ENCODE peak calls at places on chromosomes 11 and 22, in five cellular contexts. H is body of pancreas, Q is ovary, P is fibroblast of lung, C is left ventricle myocardium inferior. W is an unnamed sample. For H3K27me3, the result is how much of the 10 kb centered on the place peaks cover.

GRCh38 chr11:34034053-34034452 is 17.5 kb upstream of the CAPRIN1 start:
- DNase-seq in H (no peak), Q (no peak), P (no peak), C (no peak), W (no peak)

GRCh38 chr11:88332851-88333250 is 4.7 kb downstream of the CTSC start:
- DNase-seq in H (no peak), Q (no peak), P (peak), C (no peak), W (no peak)

GRCh38 chr22:31346733-31347250 is 646 bp upstream of the PATZ1 start:
- DNase-seq in H (peak), Q (peak), P (peak), C (peak), W (peak)

GRCh38 chr11:65555693-65556231 is 2.4 kb downstream of the LTBP3 start:
- DNase-seq in H (peak), Q (no peak), P (peak), C (peak), W (peak)

GRCh38 chr11:93515438-93515837 is 27.8 kb downstream of the SMCO4 start:
- DNase-seq in H (no peak), Q (no peak), P (no peak), C (no peak), W (no peak)

GRCh38 chr11:45771194-45771941 is 33.6 kb upstream of the SLC35C1 start:
- DNase-seq in H (peak), Q (peak), P (peak), C (peak), W (peak)

GRCh38 chr11:122105009-122105828 is 10.8 kb downstream of the BLID start:
- DNase-seq in H (no peak), Q (no peak), P (peak), C (no peak), W (no peak)

GRCh38 chr22:49727881-49728563 is 99.7 kb downstream of the BRD1 start:
- DNase-seq in H (no peak), Q (no peak), P (no peak), C (no peak), W (no peak)

GRCh38 chr11:68168694-68169093 is 44.4 kb downstream of the KMT5B start:
- DNase-seq in H (no peak), Q (no peak), P (no peak), C (no peak), W (no peak)

GRCh38 chr22:17726561-17727243 is 47.6 kb downstream of the BID start:
- DNase-seq in H (no peak), Q (no peak), P (peak), C (no peak), W (no peak)

GRCh38 chr11:119890466-119890865 is 161.5 kb upstream of the NECTIN1 start:
- DNase-seq in H (no peak), Q (no peak), P (no peak), C (no peak), W (no peak)

GRCh38 chr11:1225386-1226225 is 2.7 kb downstream of the MUC5B start:
- DNase-seq in H (no peak), Q (peak), P (no peak), C (peak), W (no peak)

GRCh38 chr11:121687961-121688566 is 235.3 kb upstream of the SORL1-AS1 start:
- DNase-seq in H (no peak), Q (no peak), P (peak), C (no peak), W (no peak)

GRCh38 chr22:36334838-36335603 is 52.7 kb downstream of the MYH9 start:
- DNase-seq in H (peak), Q (no peak), P (peak), C (no peak), W (no peak)

GRCh38 chr22:36339171-36340065 is 48.3 kb downstream of the MYH9 start:
- DNase-seq in H (no peak), Q (no peak), P (peak), C (no peak), W (no peak)

GRCh38 chr22:36336246-36337182 is 51.3 kb downstream of the MYH9 start:
- DNase-seq in H (peak), Q (no peak), P (no peak), C (no peak), W (peak)

GRCh38 chr22:36335621-36336020 is 52.1 kb downstream of the MYH9 start:
- DNase-seq in H (no peak), Q (no peak), P (no peak), C (no peak), W (no peak)

GRCh38 chr22:36337365-36338130 is 50.2 kb downstream of the MYH9 start:
- DNase-seq in H (no peak), Q (no peak), P (no peak), C (no peak), W (no peak)
- H3K4me3 ChIP-seq in H (no peak), Q (no peak), P (no peak), C (peak), W (no peak)

GRCh38 chr11:47305734-47306483 is 36.0 kb downstream of the MADD start:
- DNase-seq in H (peak), Q (no peak), P (no peak), C (peak), W (peak)
- H3K27me3 ChIP-seq in H (under half), Q (under half), P (under half), C (under half), W (under half)

GRCh38 chr22:43566561-43567332 is 154.9 kb downstream of the MPPED1 start:
- DNase-seq in H (no peak), Q (no peak), P (no peak), C (no peak), W (no peak)

GRCh38 chr22:43567691-43568308 is 156.0 kb downstream of the MPPED1 start:
- DNase-seq in H (no peak), Q (no peak), P (peak), C (no peak), W (no peak)

GRCh38 chr22:43570531-43571144 is 158.8 kb downstream of the MPPED1 start:
- DNase-seq in H (no peak), Q (no peak), P (no peak), C (no peak), W (no peak)

GRCh38 chr22:43572710-43573109 is 160.9 kb downstream of the MPPED1 start:
- DNase-seq in H (no peak), Q (no peak), P (no peak), C (no peak), W (no peak)
- H3K4me3 ChIP-seq in H (no peak), Q (no peak), P (no peak), C (no peak), W (no peak)

GRCh38 chr22:36817429-36817783 is 571 bp upstream of the PVALB start:
- DNase-seq in H (no peak), Q (no peak), P (no peak), C (no peak), W (no peak)
- H3K27me3 ChIP-seq in H (under half), Q (under half), P (under half), C (half or more), W (half or more)

GRCh38 chr11:63491614-63492372 is 826 bp upstream of the PLAAT5 start:
- DNase-seq in H (peak), Q (no peak), P (peak), C (no peak), W (no peak)
- H3K4me3 ChIP-seq in H (peak), Q (peak), P (peak), C (peak), W (peak)

GRCh38 chr11:117980280-117980679 is 5.9 kb upstream of the IL10RA start:
- DNase-seq in H (no peak), Q (no peak), P (no peak), C (no peak), W (no peak)

GRCh38 chr11:117980716-117981115 is 5.5 kb upstream of the IL10RA start:
- DNase-seq in H (no peak), Q (no peak), P (no peak), C (no peak), W (peak)

GRCh38 chr11:117985953-117986887 is at the start of gene IL10RA:
- DNase-seq in H (peak), Q (peak), P (peak), C (peak), W (peak)

GRCh38 chr11:117984471-117984870 is 1.7 kb upstream of the IL10RA start:
- DNase-seq in H (no peak), Q (no peak), P (no peak), C (no peak), W (peak)

DNA sequence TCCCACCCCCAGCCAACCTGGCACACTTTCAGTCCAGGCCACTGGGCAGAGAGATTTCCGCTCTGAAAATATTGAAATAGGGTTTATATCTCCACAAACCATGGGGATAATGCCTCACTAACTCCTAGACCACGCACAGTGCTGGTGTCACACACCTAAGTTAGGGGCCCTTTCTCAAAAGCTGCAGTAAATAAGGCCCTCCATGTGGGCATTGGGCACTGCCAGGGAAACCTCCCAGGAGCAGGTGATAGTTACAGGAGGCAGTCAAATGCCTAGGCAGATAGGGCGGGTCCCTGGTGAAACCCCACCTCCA is 3.1 kb upstream of the IL10RA start:
- DNase-seq in H (no peak), Q (no peak), P (no peak), C (no peak), W (no peak)
- H3K27me3 ChIP-seq in H (under half), Q (under half), P (under half), C (under half), W (under half)

GRCh38 chr11:130097285-130097684 is 27.6 kb downstream of the APLP2 start:
- DNase-seq in H (no peak), Q (no peak), P (no peak), C (no peak), W (no peak)

GRCh38 chr11:130099356-130099755 is 29.7 kb downstream of the APLP2 start:
- DNase-seq in H (no peak), Q (no peak), P (no peak), C (no peak), W (no peak)

GRCh38 chr11:130102457-130103249 is 33.0 kb downstream of the APLP2 start:
- DNase-seq in H (no peak), Q (no peak), P (no peak), C (no peak), W (no peak)

GRCh38 chr11:130103296-130103814 is 33.7 kb downstream of the APLP2 start:
- DNase-seq in H (peak), Q (no peak), P (peak), C (no peak), W (no peak)

GRCh38 chr11:130101661-130102060 is 32.0 kb downstream of the APLP2 start:
- DNase-seq in H (no peak), Q (no peak), P (no peak), C (no peak), W (no peak)
- H3K4me3 ChIP-seq in H (no peak), Q (no peak), P (no peak), C (no peak), W (no peak)

DNA sequence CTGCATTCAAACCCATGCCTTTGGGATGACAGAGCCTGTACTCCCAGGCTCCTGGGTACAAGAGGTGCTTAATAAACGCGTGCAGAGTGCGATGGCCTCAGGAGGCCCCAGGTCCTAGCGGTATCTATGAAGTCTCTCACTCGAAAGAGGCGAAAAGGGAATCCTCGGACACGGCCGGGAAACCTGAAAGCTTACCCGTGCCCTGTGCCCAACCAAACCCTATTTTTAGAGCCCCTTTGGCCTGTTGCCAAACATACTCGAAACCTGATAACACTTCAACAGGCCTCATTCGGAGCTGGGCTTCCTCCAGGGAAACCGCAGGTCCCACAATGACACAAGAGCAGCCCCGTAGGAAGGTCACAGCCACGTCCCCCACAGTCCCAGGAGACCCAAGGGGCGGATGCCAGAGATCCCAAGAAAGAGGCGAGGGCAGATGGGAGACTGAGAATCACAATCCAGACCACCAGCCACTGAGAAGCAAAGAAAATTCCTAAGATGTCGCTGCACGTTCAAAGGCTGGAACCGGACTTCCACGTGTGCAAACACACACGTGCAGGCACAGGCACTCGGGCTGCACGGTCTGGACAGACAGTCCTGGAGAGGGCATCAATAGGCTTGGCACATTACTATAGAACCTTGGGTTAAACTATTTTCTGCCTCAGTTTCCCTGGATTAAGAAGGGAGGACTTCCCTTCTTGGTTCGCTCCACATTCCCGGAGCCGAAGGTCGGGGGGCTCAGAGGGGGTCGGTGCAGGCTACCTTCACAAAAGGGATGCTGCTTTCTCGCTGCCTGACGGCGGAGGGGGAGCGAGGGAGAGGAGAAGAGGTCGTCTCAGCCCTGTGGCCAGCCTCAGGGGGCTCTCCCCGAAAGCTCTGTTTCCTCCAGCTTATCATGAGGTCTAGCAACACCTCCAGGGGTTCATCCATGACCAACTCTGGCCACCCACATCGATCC is 8.2 kb downstream of the PDGFB start:
- DNase-seq in H (peak), Q (no peak), P (no peak), C (peak), W (no peak)
- H3K27me3 ChIP-seq in H (under half), Q (under half), P (under half), C (under half), W (half or more)

W was measured in tibial artery.